ENCODE peak calls at places on chromosomes 3 and 15, in seven cellular contexts. Z is left lobe of liver; H is CD8-positive, alpha-beta T cell; C is activated CD4-positive, alpha-beta T cell treated with anti-CD3 and anti-CD28 coated beads for 36 hours; N is foreskin keratinocyte; Q is aorta; L is stimulated activated effector memory CD8-positive, alpha-beta T cell treated with anti-CD3 and anti-CD28 coated beads, Interleukin-12 subunit alpha, Interleukin-12 subunit beta, amount 100 ng/mL, for 72 hours. Y is an unnamed sample.

GRCh38 chr3:187400756-187401155 is 32.6 kb downstream of the RTP4 start:
- ATAC-seq in L (no peak), Q (no peak), Z (no peak), H (no peak), C (no peak), N (no peak), Y (no peak)

GRCh38 chr3:115475178-115476041 is 147.9 kb upstream of the GAP43 start:
- ATAC-seq in Z (no peak), L (no peak), Q (no peak), H (no peak), N (no peak), C (no peak), Y (no peak)

GRCh38 chr3:178076718-178077117 is 459.5 kb upstream of the KCNMB2 start:
- ATAC-seq in Z (no peak), L (no peak), Q (no peak), C (no peak), N (no peak), H (no peak), Y (no peak)

GRCh38 chr3:127735767-127736693 is 63.3 kb downstream of the ABTB1 start:
- ATAC-seq in Z (peak; percentile 8), Q (peak; percentile 61), C (no peak), H (no peak), L (no peak), N (peak; percentile 24), Y (no peak)

GRCh38 chr3:110654820-110655522 is 416.6 kb upstream of the NECTIN3 start:
- ATAC-seq in Z (peak; percentile 88), N (no peak), Q (no peak), H (no peak), C (no peak), L (no peak), Y (no peak)

GRCh38 chr3:37922721-37923575 is 61.3 kb downstream of the CTDSPL start:
- ATAC-seq in N (peak; percentile 73), L (no peak), Q (peak; percentile 79), H (no peak), C (no peak), Z (peak; percentile 89), Y (no peak)

GRCh38 chr3:171258316-171258715 is 201.9 kb downstream of the TNIK start:
- ATAC-seq in Q (no peak), L (peak; percentile 35), H (no peak), N (no peak), Z (no peak), C (no peak), Y (peak; percentile 34)

GRCh38 chr3:52792413-52792812 is 2.2 kb upstream of the ITIH3 start:
- ATAC-seq in H (no peak), L (no peak), Q (no peak), C (no peak), N (no peak), Z (no peak), Y (no peak)

GRCh38 chr3:125010393-125010792 is 45.4 kb downstream of the HEG1 start:
- ATAC-seq in N (no peak), L (no peak), Z (peak; percentile 86), H (no peak), Q (no peak), C (no peak), Y (no peak)

GRCh38 chr3:29503969-29504368 is 223.1 kb downstream of the RBMS3 start:
- ATAC-seq in H (no peak), Q (peak; percentile 91), N (no peak), C (no peak), L (no peak), Z (peak; percentile 95), Y (no peak)

GRCh38 chr3:101685870-101686307 is 629 bp downstream of the RPL24 start:
- ATAC-seq in L (no peak), C (no peak), Q (peak; percentile 26), H (peak; percentile 3), N (peak; percentile 1), Z (peak; percentile 30), Y (peak; percentile 5)

GRCh38 chr15:90952901-90953677 is 1.6 kb upstream of the RCCD1 start:
- ATAC-seq in L (no peak), Z (no peak), C (no peak), N (no peak), Q (no peak), H (no peak), Y (no peak)

GRCh38 chr3:172615296-172615695 is 92.1 kb upstream of the TNFSF10 start:
- ATAC-seq in C (no peak), Q (peak; percentile 50), Z (peak; percentile 45), L (no peak), H (no peak), N (no peak), Y (no peak)

GRCh38 chr3:57038466-57039164 is 21.8 kb upstream of the SPATA12 start:
- ATAC-seq in N (no peak), Z (no peak), L (peak; percentile 84), Q (no peak), H (no peak), C (peak; percentile 39), Y (no peak)

GRCh38 chr3:10583798-10584708 is 78.7 kb upstream of the ATP2B2 start:
- ATAC-seq in H (no peak), L (no peak), Q (no peak), N (no peak), Z (no peak), C (no peak), Y (no peak)

GRCh38 chr3:45987368-45988099 is 8.1 kb downstream of the FYCO1 start:
- ATAC-seq in Q (peak; percentile 58), N (no peak), H (no peak), C (no peak), L (no peak), Z (no peak), Y (no peak)

GRCh38 chr3:109059289-109059688 is 58.6 kb downstream of the MORC1 start:
- ATAC-seq in Q (no peak), L (no peak), H (no peak), N (no peak), C (no peak), Z (no peak), Y (no peak)

GRCh38 chr3:114861666-114862065 is 285.4 kb downstream of the ZBTB20 start:
- ATAC-seq in Z (peak; percentile 38), H (no peak), C (no peak), L (no peak), N (no peak), Q (no peak), Y (no peak)

GRCh38 chr15:89615135-89615534 is 39.9 kb downstream of the TICRR start:
- ATAC-seq in C (no peak), Q (no peak), L (no peak), N (no peak), H (no peak), Z (peak; percentile 77), Y (no peak)

GRCh38 chr15:90065682-90066049 is 36.6 kb downstream of the IDH2 start:
- ATAC-seq in L (no peak), H (no peak), N (no peak), Z (no peak), C (no peak), Q (no peak), Y (no peak)

GRCh38 chr3:127688416-127689265 is 15.9 kb downstream of the ABTB1 start:
- ATAC-seq in L (no peak), C (no peak), Q (peak; percentile 30), N (no peak), H (no peak), Z (no peak), Y (no peak)